ENCODE peak calls at places on chromosomes 7 and 10, in six cellular contexts. K is gastrocnemius medialis, U is bronchial epithelial cell, G is SJSA1, Y is SK-N-SH, L is right lobe of liver. O is an unnamed sample. For H3K36me3 and H3K27me3, the result is how much of the 10 kb centered on the place peaks cover.

GRCh38 chr10:33006342-33006887 is 48.4 kb upstream of the ITGB1 start:
- DNase-seq in K (no peak), U (no peak), G (no peak), Y (no peak), L (no peak), O (peak)

GRCh38 chr7:20141666-20142065 is 75.5 kb downstream of the MACC1 start:
- DNase-seq in K (no peak), U (no peak), G (no peak), Y (peak), L (no peak), O (no peak)

GRCh38 chr10:4825868-4826787 is at the start of gene AKR1E2:
- DNase-seq in K (peak), U (peak), G (peak), Y (peak), L (peak), O (peak)

GRCh38 chr7:98418636-98419315 is 17.9 kb upstream of the BAIAP2L1 start:
- DNase-seq in K (no peak), U (peak), G (peak), Y (peak), L (peak), O (peak)

GRCh38 chr7:55018361-55019328 is at the start of gene EGFR:
- DNase-seq in K (peak), U (peak), G (peak), Y (peak), L (peak), O (peak)

GRCh38 chr10:124206616-124207015 is 113.2 kb upstream of the CHST15 start:
- DNase-seq in K (no peak), U (no peak), G (no peak), Y (no peak), L (no peak), O (peak)

GRCh38 chr7:30648744-30649540 is 33.3 kb downstream of the CRHR2 start:
- DNase-seq in K (no peak), U (no peak), G (no peak), Y (no peak), L (no peak), O (no peak)

GRCh38 chr7:71618281-71618680 is 486.3 kb downstream of the GALNT17 start:
- DNase-seq in K (no peak), U (no peak), G (no peak), Y (no peak), L (no peak), O (no peak)

GRCh38 chr10:102718220-102718619 is 3.8 kb downstream of the SFXN2 start:
- DNase-seq in K (peak), U (no peak), G (no peak), Y (no peak), L (no peak), O (no peak)

GRCh38 chr7:55774327-55775050 is 88.1 kb downstream of the SEPTIN14 start:
- DNase-seq in K (no peak), U (peak), G (no peak), Y (peak), L (no peak), O (peak)

GRCh38 chr10:101319241-101319915 is 34.6 kb upstream of the BTRC start:
- DNase-seq in K (no peak), U (peak), G (no peak), Y (no peak), L (no peak), O (no peak)

GRCh38 chr10:59748834-59749233 is 4.4 kb downstream of the MRLN start:
- DNase-seq in K (no peak), U (peak), G (no peak), Y (no peak), L (no peak), O (no peak)

GRCh38 chr7:39720586-39720985 is 97.2 kb downstream of the RALA start:
- DNase-seq in K (no peak), U (peak), G (peak), Y (no peak), L (no peak), O (no peak)

GRCh38 chr10:94963901-94964300 is 25.4 kb downstream of the CYP2C9 start:
- DNase-seq in K (no peak), U (peak), G (no peak), Y (peak), L (no peak), O (no peak)

GRCh38 chr7:10237306-10237705 is 736.4 kb upstream of the PHF14 start:
- DNase-seq in K (no peak), U (peak), G (peak), Y (no peak), L (peak), O (peak)

GRCh38 chr7:33423646-33424020 is 294.3 kb downstream of the BBS9 start:
- DNase-seq in K (no peak), U (peak), G (no peak), Y (no peak), L (no peak), O (no peak)

GRCh38 chr7:107312418-107312817 is 143.6 kb downstream of the HBP1 start:
- DNase-seq in K (no peak), U (peak), G (no peak), Y (no peak), L (no peak), O (no peak)

GRCh38 chr7:82330706-82331220 is 112.8 kb downstream of the CACNA2D1 start:
- DNase-seq in K (no peak), U (no peak), G (no peak), Y (no peak), L (no peak), O (no peak)

GRCh38 chr7:120278773-120279172 is 5.8 kb downstream of the KCND2 start:
- DNase-seq in K (no peak), U (no peak), G (no peak), Y (no peak), L (no peak), O (no peak)

GRCh38 chr10:88932539-88933256 is 19.9 kb downstream of the ACTA2 start:
- DNase-seq in K (no peak), U (peak), G (peak), Y (peak), L (no peak), O (peak)

GRCh38 chr10:13090289-13090688 is 9.7 kb upstream of the OPTN start:
- DNase-seq in K (no peak), U (no peak), G (no peak), Y (no peak), L (no peak), O (no peak)

GRCh38 chr7:92061154-92061553 is 73.1 kb downstream of the CYP51A1 start:
- DNase-seq in K (peak), U (peak), G (no peak), Y (no peak), L (no peak), O (no peak)

GRCh38 chr7:2904202-2904601 is 60.1 kb upstream of the GNA12 start:
- DNase-seq in K (no peak), U (no peak), G (no peak), Y (no peak), L (no peak), O (no peak)

GRCh38 chr10:111455776-111456426 is 379.1 kb downstream of the ADRA2A start:
- DNase-seq in K (no peak), U (no peak), G (no peak), Y (no peak), L (no peak), O (no peak)

GRCh38 chr10:99115703-99116102 is 119.9 kb downstream of the HPSE2 start:
- DNase-seq in K (no peak), U (no peak), G (no peak), Y (no peak), L (no peak), O (no peak)

GRCh38 chr7:2566348-2566889 is 7.6 kb downstream of the IQCE start:
- DNase-seq in K (no peak), U (no peak), G (no peak), Y (no peak), L (peak), O (no peak)

DNA sequence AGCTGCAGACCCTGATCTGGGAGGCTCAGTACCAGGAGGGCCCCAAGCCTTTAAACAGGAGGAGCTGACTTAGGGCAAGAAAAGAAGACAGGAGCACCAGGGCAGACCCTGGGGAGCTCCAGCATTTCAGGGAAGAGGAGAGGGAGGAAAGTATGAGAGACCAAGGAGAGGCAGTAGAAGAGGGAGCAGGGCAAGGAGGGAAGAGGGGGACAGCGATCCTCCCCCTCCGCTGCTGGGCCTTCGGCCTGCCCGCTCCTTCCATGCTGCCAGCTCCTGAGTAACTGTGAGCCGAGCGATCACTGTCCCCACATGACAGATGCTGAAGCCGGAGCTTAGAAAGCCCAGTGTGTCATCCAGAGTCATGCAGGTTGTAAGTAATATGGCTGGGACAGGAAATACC is 65.9 kb downstream of the ALOX5 start:
- DNase-seq in K (no peak), U (no peak), G (no peak), Y (no peak), L (no peak), O (no peak)
- H3K36me3 ChIP-seq in K (under half), U (under half), G (under half), Y (under half), L (under half), O (under half)

GRCh38 chr7:45973725-45974532 is 52.9 kb upstream of the IGFBP3 start:
- DNase-seq in K (no peak), U (no peak), G (peak), Y (no peak), L (no peak), O (peak)
- H3K27me3 ChIP-seq in K (under half), U (under half), G (under half), Y (under half), L (under half), O (under half)

GRCh38 chr10:69374242-69374641 is 42.5 kb downstream of the TACR2 start:
- DNase-seq in K (no peak), U (no peak), G (no peak), Y (no peak), L (no peak), O (no peak)
- H3K36me3 ChIP-seq in K (under half), U (under half), G (half or more), Y (under half), L (under half), O (under half)

GRCh38 chr10:43274011-43274410 is 7.1 kb upstream of the RASGEF1A start:
- DNase-seq in K (no peak), U (no peak), G (peak), Y (no peak), L (no peak), O (no peak)
- H3K27me3 ChIP-seq in K (under half), U (under half), G (under half), Y (under half), L (under half), O (under half)

GRCh38 chr7:23335621-23336020 is 36.5 kb downstream of the MALSU1 start:
- DNase-seq in K (no peak), U (no peak), G (no peak), Y (no peak), L (no peak), O (peak)
- H3K36me3 ChIP-seq in K (under half), U (under half), G (half or more), Y (half or more), L (under half), O (half or more)

GRCh38 chr10:123139521-123140163 is 3.9 kb downstream of the HMX3 start:
- DNase-seq in K (no peak), U (no peak), G (no peak), Y (no peak), L (peak), O (no peak)

GRCh38 chr10:123140983-123141390 is 5.2 kb downstream of the HMX3 start:
- DNase-seq in K (no peak), U (no peak), G (no peak), Y (no peak), L (no peak), O (no peak)

GRCh38 chr10:123136806-123137642 is 1.3 kb downstream of the HMX3 start:
- DNase-seq in K (no peak), U (no peak), G (peak), Y (no peak), L (peak), O (peak)

GRCh38 chr10:123140164-123140982 is 4.6 kb downstream of the HMX3 start:
- DNase-seq in K (no peak), U (no peak), G (no peak), Y (peak), L (no peak), O (no peak)

DNA sequence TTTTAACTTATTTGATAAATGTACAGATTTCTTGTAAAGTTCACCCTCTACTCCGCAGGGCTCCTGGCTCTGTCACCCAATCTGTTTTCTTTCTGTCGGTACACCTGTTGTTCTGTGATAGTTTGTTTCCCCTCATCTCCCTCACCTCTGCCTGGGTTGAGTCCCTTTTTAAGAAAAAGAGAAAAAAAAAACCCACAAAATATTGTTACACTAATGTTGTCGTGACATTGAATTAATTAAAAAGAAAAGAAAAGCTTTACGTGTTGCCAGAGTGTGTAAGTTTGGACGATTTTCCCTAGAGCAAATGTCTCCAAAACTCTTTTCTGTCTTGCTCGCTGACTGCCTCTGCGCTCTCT is 3.4 kb downstream of the HMX3 start:
- DNase-seq in K (no peak), U (no peak), G (no peak), Y (no peak), L (no peak), O (no peak)
- H3K27me3 ChIP-seq in K (half or more), U (half or more), G (under half), Y (half or more), L (under half), O (under half)

GRCh38 chr7:116777613-116778380 is 84.6 kb upstream of the CAPZA2 start:
- DNase-seq in K (no peak), U (peak), G (no peak), Y (no peak), L (no peak), O (peak)
- H3K36me3 ChIP-seq in K (under half), U (under half), G (under half), Y (under half), L (under half), O (under half)

GRCh38 chr7:1359051-1359400 is 100.2 kb downstream of the MICALL2 start:
- DNase-seq in K (no peak), U (no peak), G (no peak), Y (peak), L (peak), O (no peak)
- H3K27me3 ChIP-seq in K (under half), U (under half), G (under half), Y (half or more), L (under half), O (under half)

GRCh38 chr10:128438417-128439063 is 312.3 kb upstream of the MKI67 start:
- DNase-seq in K (no peak), U (no peak), G (no peak), Y (no peak), L (no peak), O (no peak)
- H3K36me3 ChIP-seq in K (under half), U (under half), G (under half), Y (under half), L (under half), O (under half)

GRCh38 chr7:131495679-131496498 is 60.5 kb downstream of the PODXL start:
- DNase-seq in K (no peak), U (no peak), G (no peak), Y (no peak), L (no peak), O (no peak)

GRCh38 chr7:131499801-131500200 is 56.6 kb downstream of the PODXL start:
- DNase-seq in K (no peak), U (no peak), G (no peak), Y (no peak), L (no peak), O (no peak)

GRCh38 chr7:131500357-131500756 is 56.1 kb downstream of the PODXL start:
- DNase-seq in K (no peak), U (no peak), G (no peak), Y (no peak), L (no peak), O (no peak)

GRCh38 chr7:131498237-131498885 is 58.1 kb downstream of the PODXL start:
- DNase-seq in K (no peak), U (no peak), G (no peak), Y (no peak), L (no peak), O (no peak)

GRCh38 chr7:131497454-131497853 is 59.0 kb downstream of the PODXL start:
- DNase-seq in K (no peak), U (no peak), G (no peak), Y (no peak), L (no peak), O (no peak)
- H3K27me3 ChIP-seq in K (under half), U (under half), G (under half), Y (under half), L (under half), O (under half)

O was measured in MG63.